ENCODE peak calls at places on chromosomes 6 and 20, in five cellular contexts. K, I, U, F and N are unnamed samples.
A peak's percentile ranks its signal among the peaks of the same experiment; 100 is the strongest.

GRCh38 chr20:6502219-6502618 is 265.3 kb upstream of the BMP2 start:
- DNase-seq in U (no peak), F (no peak), I (no peak), K (no peak), N (no peak)

GRCh38 chr20:50071039-50071888 is 41.7 kb downstream of the UBE2V1 start:
- DNase-seq in F (peak; percentile 96), U (peak; percentile 98), K (peak; percentile 88), I (peak; percentile 92), N (peak; percentile 94)

GRCh38 chr6:9518433-9518832 is 896.4 kb downstream of the TFAP2A start:
- DNase-seq in F (no peak), U (no peak), K (no peak), I (no peak), N (no peak)

GRCh38 chr6:167761794-167762258 is 64.9 kb upstream of the AFDN start:
- DNase-seq in I (no peak), U (no peak), K (no peak), F (no peak), N (no peak)

GRCh38 chr6:50986319-50986718 is 167.6 kb downstream of the TFAP2B start:
- DNase-seq in I (no peak), U (no peak), K (no peak), F (no peak), N (no peak)

GRCh38 chr6:157690441-157691210 is 132.4 kb upstream of the SNX9 start:
- DNase-seq in I (no peak), F (peak; percentile 69), K (no peak), U (no peak), N (no peak)

GRCh38 chr6:152386131-152386530 is 251.0 kb downstream of the SYNE1 start:
- DNase-seq in U (no peak), K (no peak), F (no peak), I (no peak), N (no peak)

GRCh38 chr20:53148764-53149163 is 176.6 kb downstream of the TSHZ2 start:
- DNase-seq in I (no peak), U (no peak), K (no peak), F (no peak), N (no peak)

GRCh38 chr6:26109776-26110175 is 22.5 kb downstream of the HFE start:
- DNase-seq in K (no peak), U (no peak), F (no peak), I (no peak), N (no peak)

GRCh38 chr6:16282370-16282769 is 44.0 kb downstream of the GMPR start:
- DNase-seq in I (no peak), K (no peak), U (no peak), F (no peak), N (no peak)

GRCh38 chr6:166907373-166907841 is 48.9 kb downstream of the RNASET2 start:
- DNase-seq in U (no peak), K (no peak), F (no peak), I (no peak), N (no peak)